ENCODE peak calls at places on chromosome 2, in seven cellular contexts. T, D, S, P, Z, W and H are unnamed samples.

GRCh38 chr2:26119521-26119920 is 53.4 kb upstream of the GAREM2 start:
- DNase-seq in T (no peak), D (no peak), S (no peak), P (no peak), Z (no peak), W (no peak), H (no peak)

GRCh38 chr2:9002637-9003365 is 683 bp downstream of the MBOAT2 start:
- DNase-seq in T (no peak), D (peak; percentile 20), S (peak; percentile 32), P (peak; percentile 42), Z (peak; percentile 31), W (no peak), H (peak; percentile 21)

GRCh38 chr2:120290737-120291136 is 38.1 kb downstream of the RALB start:
- DNase-seq in T (no peak), D (no peak), S (no peak), P (no peak), Z (no peak), W (no peak), H (no peak)

GRCh38 chr2:23497063-23497462 is 112.1 kb downstream of the KLHL29 start:
- DNase-seq in T (peak; percentile 74), D (no peak), S (no peak), P (no peak), Z (no peak), W (no peak), H (peak; percentile 49)

GRCh38 chr2:174495365-174496012 is 8.7 kb upstream of the GPR155 start:
- DNase-seq in T (no peak), D (no peak), S (no peak), P (no peak), Z (peak; percentile 98), W (no peak), H (no peak)

GRCh38 chr2:215615067-215615828 is 179.4 kb upstream of the FN1 start:
- DNase-seq in T (no peak), D (no peak), S (no peak), P (no peak), Z (no peak), W (no peak), H (no peak)

GRCh38 chr2:188449992-188450391 is 158.3 kb downstream of the GULP1 start:
- DNase-seq in T (no peak), D (no peak), S (no peak), P (no peak), Z (no peak), W (no peak), H (no peak)

GRCh38 chr2:140597836-140598235 is 1533.0 kb downstream of the LRP1B start:
- DNase-seq in T (no peak), D (no peak), S (no peak), P (no peak), Z (no peak), W (no peak), H (no peak)

GRCh38 chr2:227818569-227819397 is 5.1 kb downstream of the CCL20 start:
- DNase-seq in T (no peak), D (peak; percentile 13), S (peak; percentile 5), P (no peak), Z (no peak), W (peak; percentile 92), H (no peak)

GRCh38 chr2:145158051-145158586 is 638.2 kb upstream of the ZEB2 start:
- DNase-seq in T (peak; percentile 91), D (no peak), S (no peak), P (peak; percentile 17), Z (no peak), W (peak; percentile 84), H (no peak)

GRCh38 chr2:32061973-32062861 is 1.1 kb upstream of the SPAST start:
- DNase-seq in T (peak; percentile 51), D (peak; percentile 23), S (no peak), P (peak; percentile 56), Z (peak; percentile 42), W (peak; percentile 69), H (peak; percentile 7)

GRCh38 chr2:105330681-105331375 is 1.3 kb upstream of the TGFBRAP1 start:
- DNase-seq in T (no peak), D (no peak), S (no peak), P (no peak), Z (no peak), W (no peak), H (peak; percentile 28)